ENCODE peak calls at places on chromosomes 13 and 19, in four cellular contexts. L, O, G and I are unnamed samples.

GRCh38 chr13:40974460-40975407 is 44.4 kb downstream of the ELF1 start:
- DNase-seq in L (no peak), O (peak), G (no peak), I (no peak)

GRCh38 chr19:7799640-7800355 is 30.2 kb upstream of the EVI5L start:
- DNase-seq in L (peak), G (peak), O (peak), I (peak)

GRCh38 chr19:45761714-45762113 is 7.3 kb downstream of the SIX5 start:
- DNase-seq in L (no peak), G (no peak), O (no peak), I (no peak)

GRCh38 chr13:77511552-77511951 is 24.0 kb upstream of the SCEL start:
- DNase-seq in G (no peak), L (no peak), O (no peak), I (no peak)

GRCh38 chr19:45470147-45471081 is 2.6 kb downstream of the FOSB start:
- DNase-seq in O (peak), L (no peak), G (no peak), I (no peak)

GRCh38 chr19:12838182-12838890 is at the start of gene MAST1:
- DNase-seq in O (peak), L (no peak), G (no peak), I (no peak)

GRCh38 chr13:90868321-90868920 is 479.1 kb upstream of the MIR17HG start:
- DNase-seq in G (no peak), O (peak), L (no peak), I (no peak)

GRCh38 chr13:76414320-76414719 is 471.9 kb downstream of the KCTD12 start:
- DNase-seq in L (no peak), O (no peak), G (no peak), I (no peak)

GRCh38 chr19:15318241-15318691 is 14.1 kb downstream of the BRD4 start:
- DNase-seq in O (no peak), G (no peak), L (no peak), I (no peak)

GRCh38 chr13:28576037-28576436 is 81.1 kb upstream of the FLT1 start:
- DNase-seq in L (no peak), G (no peak), O (no peak), I (no peak)

GRCh38 chr19:14477417-14478112 is 2.4 kb upstream of the PTGER1 start:
- DNase-seq in L (no peak), O (no peak), G (no peak), I (no peak)

GRCh38 chr13:48828962-48829405 is 146.7 kb upstream of the FNDC3A start:
- DNase-seq in O (peak), G (no peak), L (no peak), I (no peak)

GRCh38 chr13:113964251-113964995 is 9.5 kb downstream of the C13orf46 start:
- DNase-seq in O (no peak), L (no peak), G (no peak), I (no peak)

GRCh38 chr19:35226748-35227147 is 1.8 kb downstream of the FAM187B start:
- DNase-seq in G (no peak), O (no peak), L (no peak), I (no peak)

GRCh38 chr13:50400035-50400726 is 384.9 kb downstream of the KCNRG start:
- DNase-seq in L (no peak), O (peak), G (no peak), I (no peak)

GRCh38 chr19:1379961-1380489 is 3.7 kb upstream of the NDUFS7 start:
- DNase-seq in G (no peak), O (no peak), L (no peak), I (no peak)

GRCh38 chr13:83798731-83799130 is 83.5 kb downstream of the SLITRK1 start:
- DNase-seq in O (no peak), G (no peak), L (no peak), I (no peak)

GRCh38 chr13:106786006-106786579 is 218.2 kb upstream of the ARGLU1 start:
- DNase-seq in L (no peak), O (no peak), G (no peak), I (no peak)

GRCh38 chr13:106362637-106363036 is 172.8 kb downstream of the EFNB2 start:
- DNase-seq in L (no peak), O (no peak), G (no peak), I (no peak)

GRCh38 chr13:29754486-29754806 is 96.0 kb downstream of the UBL3 start:
- DNase-seq in O (no peak), G (no peak), L (no peak), I (no peak)

GRCh38 chr19:31347828-31348314 is 1.4 kb downstream of the TSHZ3 start:
- DNase-seq in L (no peak), O (no peak), G (peak), I (no peak)

GRCh38 chr19:47109541-47110375 is 3.8 kb downstream of the ZC3H4 start:
- DNase-seq in O (no peak), G (peak), L (no peak), I (no peak)

GRCh38 chr13:110113284-110113764 is 193.6 kb downstream of the COL4A1 start:
- DNase-seq in L (no peak), O (no peak), G (no peak), I (no peak)

GRCh38 chr19:27974082-27974513 is 1238.9 kb downstream of the UQCRFS1 start:
- DNase-seq in O (peak), L (no peak), G (no peak), I (no peak)

GRCh38 chr13:50090211-50090610 is 75.0 kb downstream of the KCNRG start:
- DNase-seq in L (no peak), G (no peak), O (no peak), I (no peak)

GRCh38 chr19:18657590-18658365 is 20.9 kb downstream of the KLHL26 start:
- DNase-seq in G (peak), O (peak), L (no peak), I (no peak)

GRCh38 chr19:47507031-47507430 is 7.8 kb downstream of the NAPA start:
- DNase-seq in L (peak), O (peak), G (no peak), I (no peak)

GRCh38 chr13:47420568-47420967 is 523.7 kb upstream of the HTR2A start:
- DNase-seq in G (no peak), O (no peak), L (no peak), I (no peak)

GRCh38 chr13:101453784-101454201 is 1.3 kb downstream of the ITGBL1 start:
- DNase-seq in O (peak), G (no peak), L (no peak), I (peak)

GRCh38 chr13:80778302-80778701 is 437.4 kb upstream of the SPRY2 start:
- DNase-seq in G (no peak), L (no peak), O (no peak), I (no peak)

GRCh38 chr13:102951808-102952207 is 106.0 kb downstream of the ERCC5 start:
- DNase-seq in G (no peak), L (no peak), O (no peak), I (no peak)

GRCh38 chr13:44313674-44314073 is 60.0 kb upstream of the SERP2 start:
- DNase-seq in G (no peak), O (no peak), L (no peak), I (no peak)
- H3K4me3 ChIP-seq in G (no peak), O (no peak), L (no peak), I (no peak)

GRCh38 chr19:4970558-4971423 is 1.9 kb downstream of the KDM4B start:
- DNase-seq in G (no peak), O (peak), L (no peak), I (no peak)
- H3K4me3 ChIP-seq in G (peak), O (no peak), L (peak), I (peak)

GRCh38 chr13:44719857-44720671 is 143.9 kb upstream of the TSC22D1 start:
- DNase-seq in O (no peak), L (no peak), G (no peak), I (no peak)

GRCh38 chr13:44713793-44714469 is 137.8 kb upstream of the TSC22D1 start:
- DNase-seq in G (no peak), O (no peak), L (no peak), I (no peak)

GRCh38 chr13:44718467-44718866 is 142.3 kb upstream of the TSC22D1 start:
- DNase-seq in O (no peak), L (no peak), G (no peak), I (no peak)

GRCh38 chr13:44710576-44710975 is 134.4 kb upstream of the TSC22D1 start:
- DNase-seq in G (no peak), L (no peak), O (no peak), I (no peak)

DNA sequence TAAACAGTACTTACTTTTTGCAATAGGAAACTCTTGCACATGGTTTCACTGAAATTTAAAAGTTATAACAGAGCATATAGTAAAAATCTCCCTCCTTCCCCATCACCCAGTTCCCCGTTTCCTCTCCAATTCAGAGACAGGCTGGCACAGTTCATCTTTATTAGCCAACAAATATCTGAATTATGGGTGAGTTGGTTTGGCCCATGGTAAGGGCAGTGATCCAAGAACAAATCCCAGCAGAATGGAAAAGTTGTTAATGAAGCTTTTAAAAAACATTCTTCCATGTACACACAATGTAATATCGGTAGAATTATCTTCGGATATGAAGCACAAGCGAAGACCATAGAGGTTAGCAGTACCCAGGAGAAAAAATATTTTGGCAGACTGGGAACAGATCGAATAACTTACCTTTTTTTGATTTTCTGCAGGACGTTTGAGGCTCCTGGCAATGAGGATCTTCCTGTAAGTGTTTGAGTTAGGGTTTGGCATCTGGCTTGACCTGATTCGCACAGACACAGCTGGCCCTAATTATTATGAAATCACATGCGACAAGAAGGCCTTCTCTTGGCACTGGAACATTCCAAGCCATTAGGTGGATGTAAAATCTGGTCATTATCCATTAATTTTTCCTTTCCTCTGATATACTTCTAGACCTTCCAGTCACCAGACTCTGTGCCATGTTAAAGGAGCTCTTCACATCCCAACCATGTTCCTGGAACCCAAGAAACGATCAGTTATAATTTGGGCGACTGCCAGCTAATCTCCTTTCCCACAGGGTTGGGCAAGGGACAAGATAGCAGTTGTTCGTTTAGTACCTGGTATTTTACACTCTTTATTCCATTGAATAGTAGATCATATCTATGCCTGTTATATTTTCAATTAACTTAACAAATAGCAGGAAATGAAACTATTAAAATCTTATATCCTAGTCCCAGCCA is 139.4 kb upstream of the TSC22D1 start:
- DNase-seq in G (no peak), O (no peak), L (peak), I (no peak)
- H3K4me3 ChIP-seq in G (no peak), O (no peak), L (no peak), I (no peak)

DNA sequence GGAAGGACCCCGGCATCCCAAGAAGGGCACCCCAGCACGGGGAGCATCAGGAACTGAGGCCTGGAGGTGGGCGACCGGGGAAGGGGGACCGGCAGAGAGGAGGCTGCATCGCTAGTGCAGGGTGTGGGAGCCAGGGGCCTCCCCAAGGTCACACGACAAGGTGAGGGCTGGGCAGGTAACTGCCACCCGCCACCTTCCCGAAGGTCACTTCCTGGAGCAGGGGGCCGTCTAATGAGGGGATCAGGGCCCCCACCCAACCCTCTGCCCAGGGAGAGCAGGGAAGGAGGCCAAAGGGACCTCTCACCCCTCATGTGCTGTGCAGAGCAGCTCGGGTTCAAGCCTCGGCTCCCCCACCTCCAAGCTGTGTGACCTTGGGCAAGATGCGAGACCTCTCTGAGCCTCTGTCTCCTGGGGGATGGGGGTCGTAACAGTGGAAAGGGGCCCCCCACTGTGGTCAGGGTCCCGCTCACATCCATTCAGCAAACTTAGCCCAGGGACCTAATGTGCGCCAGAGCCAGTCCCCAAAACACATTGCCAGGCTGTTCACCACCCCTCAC is 6.0 kb downstream of the ZBTB7A start:
- DNase-seq in L (no peak), G (no peak), O (peak), I (no peak)
- H3K4me3 ChIP-seq in L (peak), G (peak), O (no peak), I (no peak)

GRCh38 chr19:37303591-37304171 is 67.2 kb upstream of the ZNF527 start:
- DNase-seq in G (no peak), O (no peak), L (no peak), I (no peak)
- H3K4me3 ChIP-seq in G (peak), O (no peak), L (peak), I (peak)

GRCh38 chr19:52554216-52554971 is 15.7 kb upstream of the ZNF701 start:
- DNase-seq in L (no peak), O (no peak), G (no peak), I (no peak)
- H3K4me3 ChIP-seq in L (no peak), O (no peak), G (no peak), I (no peak)